ENCODE peak calls at places on chromosomes 7 and 10, in four cellular contexts. One of them, this sample, is unnamed.

GRCh38 chr7:121020243-121020642 is 31.7 kb downstream of the CPED1 start:
- DNase-seq in Peyer's patch: no peak
- DNase-seq in ovary: no peak
- DNase-seq in colonic mucosa: no peak
- DNase-seq in this sample: no peak

GRCh38 chr7:75962607-75963382 is 31.6 kb downstream of the TMEM120A start:
- DNase-seq in Peyer's patch: no peak
- DNase-seq in ovary: peak; percentile 82
- DNase-seq in colonic mucosa: no peak
- DNase-seq in this sample: no peak

GRCh38 chr7:44985033-44985695 is 6.3 kb upstream of the MYO1G start:
- DNase-seq in Peyer's patch: no peak
- DNase-seq in ovary: no peak
- DNase-seq in colonic mucosa: no peak
- DNase-seq in this sample: no peak

GRCh38 chr7:83011954-83012353 is 150.7 kb downstream of the PCLO start:
- DNase-seq in Peyer's patch: no peak
- DNase-seq in ovary: no peak
- DNase-seq in colonic mucosa: no peak
- DNase-seq in this sample: no peak

GRCh38 chr7:36430171-36430570 is 40.5 kb downstream of the ANLN start:
- DNase-seq in Peyer's patch: no peak
- DNase-seq in ovary: no peak
- DNase-seq in colonic mucosa: no peak
- DNase-seq in this sample: no peak

GRCh38 chr7:121262221-121262620 is 66.6 kb upstream of the WNT16 start:
- DNase-seq in Peyer's patch: no peak
- DNase-seq in ovary: no peak
- DNase-seq in colonic mucosa: no peak
- DNase-seq in this sample: no peak

GRCh38 chr7:36875794-36876193 is 151.5 kb upstream of the AOAH start:
- DNase-seq in Peyer's patch: no peak
- DNase-seq in ovary: no peak
- DNase-seq in colonic mucosa: no peak
- DNase-seq in this sample: no peak

GRCh38 chr10:99431190-99431549 is 746 bp upstream of the GOT1 start:
- DNase-seq in Peyer's patch: peak; percentile 84
- DNase-seq in ovary: peak; percentile 71
- DNase-seq in colonic mucosa: peak; percentile 83
- DNase-seq in this sample: no peak

GRCh38 chr7:22810843-22811242 is 11.8 kb downstream of the TOMM7 start:
- DNase-seq in Peyer's patch: no peak
- DNase-seq in ovary: no peak
- DNase-seq in colonic mucosa: no peak
- DNase-seq in this sample: no peak

GRCh38 chr7:64892666-64893269 is 10.3 kb upstream of the ZNF273 start:
- DNase-seq in Peyer's patch: no peak
- DNase-seq in ovary: no peak
- DNase-seq in colonic mucosa: no peak
- DNase-seq in this sample: no peak

GRCh38 chr10:79407811-79408795 is 37.3 kb downstream of the ZCCHC24 start:
- DNase-seq in Peyer's patch: peak; percentile 42
- DNase-seq in ovary: peak; percentile 82
- DNase-seq in colonic mucosa: no peak
- DNase-seq in this sample: no peak

GRCh38 chr7:28480595-28480994 is 68.3 kb downstream of the CREB5 start:
- DNase-seq in Peyer's patch: no peak
- DNase-seq in ovary: no peak
- DNase-seq in colonic mucosa: no peak
- DNase-seq in this sample: no peak

GRCh38 chr10:88186335-88186734 is 322.9 kb downstream of the PTEN start:
- DNase-seq in Peyer's patch: no peak
- DNase-seq in ovary: no peak
- DNase-seq in colonic mucosa: no peak
- DNase-seq in this sample: no peak

GRCh38 chr10:87761892-87762291 is 56.1 kb downstream of the ATAD1 start:
- DNase-seq in Peyer's patch: no peak
- DNase-seq in ovary: no peak
- DNase-seq in colonic mucosa: no peak
- DNase-seq in this sample: peak; percentile 54

GRCh38 chr10:71131508-71132088 is 80.8 kb upstream of the UNC5B start:
- DNase-seq in Peyer's patch: no peak
- DNase-seq in ovary: no peak
- DNase-seq in colonic mucosa: no peak
- DNase-seq in this sample: no peak

GRCh38 chr10:1094112-1095057 is 38.2 kb downstream of the WDR37 start:
- DNase-seq in Peyer's patch: no peak
- DNase-seq in ovary: no peak
- DNase-seq in colonic mucosa: no peak
- DNase-seq in this sample: no peak

GRCh38 chr10:22229756-22230330 is 12.0 kb upstream of the EBLN1 start:
- DNase-seq in Peyer's patch: no peak
- DNase-seq in ovary: no peak
- DNase-seq in colonic mucosa: no peak
- DNase-seq in this sample: no peak

GRCh38 chr10:121096617-121097431 is 245.7 kb downstream of the WDR11 start:
- DNase-seq in Peyer's patch: no peak
- DNase-seq in ovary: no peak
- DNase-seq in colonic mucosa: no peak
- DNase-seq in this sample: no peak

GRCh38 chr7:73770860-73771665 is 993 bp upstream of the CLDN3 start:
- DNase-seq in Peyer's patch: no peak
- DNase-seq in ovary: no peak
- DNase-seq in colonic mucosa: no peak
- DNase-seq in this sample: no peak
- H3K4me3 ChIP-seq in Peyer's patch: peak overlapping the region; percentile 45
- H3K4me3 ChIP-seq in ovary: no peak overlapping the region
- H3K4me3 ChIP-seq in colonic mucosa: peak overlapping the region; percentile 58
- H3K4me3 ChIP-seq in this sample: no peak overlapping the region

GRCh38 chr7:111103136-111103535 is 12.2 kb downstream of the LRRN3 start:
- DNase-seq in Peyer's patch: no peak
- DNase-seq in ovary: no peak
- DNase-seq in colonic mucosa: no peak
- DNase-seq in this sample: no peak

GRCh38 chr7:111096997-111097396 is 6.1 kb downstream of the LRRN3 start:
- DNase-seq in Peyer's patch: no peak
- DNase-seq in ovary: no peak
- DNase-seq in colonic mucosa: no peak
- DNase-seq in this sample: no peak

GRCh38 chr7:111101856-111102646 is 11.1 kb downstream of the LRRN3 start:
- DNase-seq in Peyer's patch: no peak
- DNase-seq in ovary: no peak
- DNase-seq in colonic mucosa: no peak
- DNase-seq in this sample: no peak

GRCh38 chr7:111098011-111098925 is 7.3 kb downstream of the LRRN3 start:
- DNase-seq in Peyer's patch: no peak
- DNase-seq in ovary: no peak
- DNase-seq in colonic mucosa: no peak
- DNase-seq in this sample: no peak

DNA sequence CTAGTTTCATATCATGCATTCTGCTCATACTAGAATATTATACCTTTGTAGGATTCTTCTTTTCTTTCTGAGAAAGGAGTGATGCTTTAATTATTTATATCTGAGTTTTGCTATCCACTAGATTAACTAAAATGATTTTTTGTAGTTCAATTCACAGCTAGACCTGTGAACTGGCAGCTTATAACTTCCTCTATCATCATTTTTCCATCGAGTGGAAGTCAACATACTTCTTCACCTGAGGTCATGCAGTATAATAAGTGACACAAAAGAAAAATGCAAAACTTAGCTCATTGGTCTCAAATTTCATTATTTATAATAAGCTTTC is 8.0 kb downstream of the LRRN3 start:
- DNase-seq in Peyer's patch: no peak
- DNase-seq in ovary: no peak
- DNase-seq in colonic mucosa: no peak
- DNase-seq in this sample: no peak
- H3K27me3 ChIP-seq in Peyer's patch: no peaks in the 10 kb centered on the region
- H3K27me3 ChIP-seq in ovary: no peaks in the 10 kb centered on the region
- H3K27me3 ChIP-seq in colonic mucosa: no peaks in the 10 kb centered on the region
- H3K27me3 ChIP-seq in this sample: no peaks in the 10 kb centered on the region

GRCh38 chr7:87604264-87604663 is 3.6 kb upstream of the ABCB1 start:
- DNase-seq in Peyer's patch: no peak
- DNase-seq in ovary: no peak
- DNase-seq in colonic mucosa: no peak
- DNase-seq in this sample: no peak
- TF ChIP-seq CTCF in Peyer's patch: no peak
- TF ChIP-seq CTCF in ovary: no peak
- TF ChIP-seq CTCF in colonic mucosa: no peak
- TF ChIP-seq CTCF in this sample: no peak

DNA sequence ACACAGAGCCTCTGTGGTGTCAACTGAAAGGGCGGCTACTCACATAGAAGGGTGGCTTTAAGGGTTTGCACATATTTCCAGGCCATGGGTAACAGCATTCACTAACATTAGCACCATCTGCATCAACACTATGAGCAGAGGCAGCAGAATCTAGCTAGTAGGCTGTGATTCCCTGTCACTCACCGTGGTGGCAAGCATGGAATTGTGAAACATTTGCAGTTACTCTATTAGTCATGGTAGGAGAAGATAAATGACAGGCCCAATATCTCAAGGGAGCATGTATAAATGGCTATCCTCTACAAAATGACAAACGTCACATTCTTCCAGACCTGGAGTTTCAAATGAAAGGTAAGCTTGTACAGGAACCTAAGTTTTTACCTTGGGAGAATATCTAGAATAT is 32.2 kb upstream of the CUBN start:
- DNase-seq in Peyer's patch: no peak
- DNase-seq in ovary: no peak
- DNase-seq in colonic mucosa: no peak
- DNase-seq in this sample: no peak
- H3K4me3 ChIP-seq in Peyer's patch: no peak overlapping the region
- H3K4me3 ChIP-seq in ovary: no peak overlapping the region
- H3K4me3 ChIP-seq in colonic mucosa: no peak overlapping the region
- H3K4me3 ChIP-seq in this sample: no peak overlapping the region

DNA sequence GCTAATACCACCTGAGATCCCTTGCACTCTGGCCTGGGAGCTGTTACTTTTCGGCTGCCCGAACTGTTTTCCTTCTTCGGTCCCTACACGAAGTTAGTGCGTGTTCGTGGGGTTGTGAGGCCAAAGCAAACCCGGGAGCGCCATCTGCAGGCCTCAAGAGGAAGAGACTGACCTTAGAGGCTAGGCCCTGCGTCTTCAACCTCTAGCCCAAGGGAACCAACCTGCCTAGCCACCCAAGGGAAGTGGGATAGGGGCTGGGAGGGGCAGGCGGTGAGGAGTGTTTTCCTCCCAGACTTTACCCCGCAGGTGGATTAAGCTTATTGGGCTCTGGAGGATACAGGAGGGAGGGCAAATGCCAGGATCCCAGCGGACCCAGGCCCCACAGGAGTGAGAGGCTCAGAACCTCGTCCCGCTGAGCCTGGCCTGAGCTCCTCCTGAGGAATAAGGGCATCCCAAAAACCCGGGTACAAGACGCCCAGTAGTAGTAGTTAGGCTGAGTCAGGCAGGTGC is 1.7 kb upstream of the PAX2 start:
- DNase-seq in Peyer's patch: no peak
- DNase-seq in ovary: no peak
- DNase-seq in colonic mucosa: no peak
- DNase-seq in this sample: no peak
- H3K27me3 ChIP-seq in Peyer's patch: peaks cover 93% of the 10 kb centered on the region
- H3K27me3 ChIP-seq in ovary: peaks cover 5% of the 10 kb centered on the region
- H3K27me3 ChIP-seq in colonic mucosa: peaks cover 94% of the 10 kb centered on the region
- H3K27me3 ChIP-seq in this sample: no peaks in the 10 kb centered on the region

This sample was measured in kidney epithelial cell.